ENCODE peak calls at places on chromosomes 1 and 21, in eight cellular contexts. One of them, this sample, is unnamed.

GRCh38 chr1:246775531-246776385 is 51.5 kb downstream of the SCCPDH start:
- DNase-seq in stimulated activated CD8-positive, alpha-beta memory T cell treated with anti-CD3 and anti-CD28 coated beads, Interleukin-4, amount 100 ng/mL, for 4 hours: no peak
- DNase-seq in substantia nigra: no peak
- DNase-seq in HepG2: no peak
- DNase-seq in stimulated activated CD4-positive, alpha-beta T cell treated with anti-CD3 and anti-CD28 coated beads, Interleukin-2, amount 100 ng/mL, for 48 hours: no peak
- DNase-seq in effector memory CD8-positive, alpha-beta T cell: no peak
- DNase-seq in mucosa of descending colon: no peak
- DNase-seq in tibial artery: no peak
- DNase-seq in this sample: no peak

GRCh38 chr21:36780861-36781260 is 81.9 kb downstream of the SIM2 start:
- DNase-seq in stimulated activated CD8-positive, alpha-beta memory T cell treated with anti-CD3 and anti-CD28 coated beads, Interleukin-4, amount 100 ng/mL, for 4 hours: no peak
- DNase-seq in substantia nigra: no peak
- DNase-seq in HepG2: no peak
- DNase-seq in stimulated activated CD4-positive, alpha-beta T cell treated with anti-CD3 and anti-CD28 coated beads, Interleukin-2, amount 100 ng/mL, for 48 hours: no peak
- DNase-seq in effector memory CD8-positive, alpha-beta T cell: no peak
- DNase-seq in mucosa of descending colon: no peak
- DNase-seq in tibial artery: no peak
- DNase-seq in this sample: no peak

GRCh38 chr1:154157520-154158306 is 2.8 kb upstream of the NUP210L start:
- DNase-seq in stimulated activated CD8-positive, alpha-beta memory T cell treated with anti-CD3 and anti-CD28 coated beads, Interleukin-4, amount 100 ng/mL, for 4 hours: peak
- DNase-seq in substantia nigra: no peak
- DNase-seq in HepG2: no peak
- DNase-seq in stimulated activated CD4-positive, alpha-beta T cell treated with anti-CD3 and anti-CD28 coated beads, Interleukin-2, amount 100 ng/mL, for 48 hours: peak
- DNase-seq in effector memory CD8-positive, alpha-beta T cell: peak
- DNase-seq in mucosa of descending colon: no peak
- DNase-seq in tibial artery: no peak
- DNase-seq in this sample: peak

GRCh38 chr1:150551784-150552691 is 2.8 kb downstream of the ADAMTSL4 start:
- DNase-seq in stimulated activated CD8-positive, alpha-beta memory T cell treated with anti-CD3 and anti-CD28 coated beads, Interleukin-4, amount 100 ng/mL, for 4 hours: no peak
- DNase-seq in substantia nigra: peak
- DNase-seq in HepG2: peak
- DNase-seq in stimulated activated CD4-positive, alpha-beta T cell treated with anti-CD3 and anti-CD28 coated beads, Interleukin-2, amount 100 ng/mL, for 48 hours: no peak
- DNase-seq in effector memory CD8-positive, alpha-beta T cell: no peak
- DNase-seq in mucosa of descending colon: peak
- DNase-seq in tibial artery: peak
- DNase-seq in this sample: peak

GRCh38 chr1:2868571-2868970 is 67.1 kb upstream of the TTC34 start:
- DNase-seq in stimulated activated CD8-positive, alpha-beta memory T cell treated with anti-CD3 and anti-CD28 coated beads, Interleukin-4, amount 100 ng/mL, for 4 hours: no peak
- DNase-seq in substantia nigra: no peak
- DNase-seq in HepG2: no peak
- DNase-seq in stimulated activated CD4-positive, alpha-beta T cell treated with anti-CD3 and anti-CD28 coated beads, Interleukin-2, amount 100 ng/mL, for 48 hours: no peak
- DNase-seq in effector memory CD8-positive, alpha-beta T cell: no peak
- DNase-seq in mucosa of descending colon: no peak
- DNase-seq in tibial artery: no peak
- DNase-seq in this sample: no peak

GRCh38 chr1:47527653-47528272 is 89.9 kb downstream of the FOXD2 start:
- DNase-seq in stimulated activated CD8-positive, alpha-beta memory T cell treated with anti-CD3 and anti-CD28 coated beads, Interleukin-4, amount 100 ng/mL, for 4 hours: no peak
- DNase-seq in substantia nigra: no peak
- DNase-seq in HepG2: peak
- DNase-seq in stimulated activated CD4-positive, alpha-beta T cell treated with anti-CD3 and anti-CD28 coated beads, Interleukin-2, amount 100 ng/mL, for 48 hours: no peak
- DNase-seq in effector memory CD8-positive, alpha-beta T cell: no peak
- DNase-seq in mucosa of descending colon: no peak
- DNase-seq in tibial artery: no peak
- DNase-seq in this sample: peak

GRCh38 chr1:215459136-215459535 is 108.0 kb upstream of the KCTD3 start:
- DNase-seq in stimulated activated CD8-positive, alpha-beta memory T cell treated with anti-CD3 and anti-CD28 coated beads, Interleukin-4, amount 100 ng/mL, for 4 hours: no peak
- DNase-seq in substantia nigra: no peak
- DNase-seq in HepG2: no peak
- DNase-seq in stimulated activated CD4-positive, alpha-beta T cell treated with anti-CD3 and anti-CD28 coated beads, Interleukin-2, amount 100 ng/mL, for 48 hours: no peak
- DNase-seq in effector memory CD8-positive, alpha-beta T cell: no peak
- DNase-seq in mucosa of descending colon: no peak
- DNase-seq in tibial artery: no peak
- DNase-seq in this sample: no peak

GRCh38 chr1:216600730-216601426 is 122.4 kb downstream of the ESRRG start:
- DNase-seq in stimulated activated CD8-positive, alpha-beta memory T cell treated with anti-CD3 and anti-CD28 coated beads, Interleukin-4, amount 100 ng/mL, for 4 hours: no peak
- DNase-seq in substantia nigra: peak
- DNase-seq in HepG2: peak
- DNase-seq in stimulated activated CD4-positive, alpha-beta T cell treated with anti-CD3 and anti-CD28 coated beads, Interleukin-2, amount 100 ng/mL, for 48 hours: no peak
- DNase-seq in effector memory CD8-positive, alpha-beta T cell: no peak
- DNase-seq in mucosa of descending colon: peak
- DNase-seq in tibial artery: peak
- DNase-seq in this sample: peak

GRCh38 chr1:226444901-226445300 is 37.0 kb upstream of the PARP1 start:
- DNase-seq in stimulated activated CD8-positive, alpha-beta memory T cell treated with anti-CD3 and anti-CD28 coated beads, Interleukin-4, amount 100 ng/mL, for 4 hours: no peak
- DNase-seq in substantia nigra: no peak
- DNase-seq in HepG2: no peak
- DNase-seq in stimulated activated CD4-positive, alpha-beta T cell treated with anti-CD3 and anti-CD28 coated beads, Interleukin-2, amount 100 ng/mL, for 48 hours: peak
- DNase-seq in effector memory CD8-positive, alpha-beta T cell: peak
- DNase-seq in mucosa of descending colon: no peak
- DNase-seq in tibial artery: no peak
- DNase-seq in this sample: peak

GRCh38 chr1:207831517-207832327 is 79.2 kb downstream of the CD34 start:
- DNase-seq in stimulated activated CD8-positive, alpha-beta memory T cell treated with anti-CD3 and anti-CD28 coated beads, Interleukin-4, amount 100 ng/mL, for 4 hours: no peak
- DNase-seq in substantia nigra: no peak
- DNase-seq in HepG2: no peak
- DNase-seq in stimulated activated CD4-positive, alpha-beta T cell treated with anti-CD3 and anti-CD28 coated beads, Interleukin-2, amount 100 ng/mL, for 48 hours: no peak
- DNase-seq in effector memory CD8-positive, alpha-beta T cell: no peak
- DNase-seq in mucosa of descending colon: no peak
- DNase-seq in tibial artery: peak
- DNase-seq in this sample: no peak

GRCh38 chr21:23452384-23453083 is 2154.7 kb downstream of the MRPL39 start:
- DNase-seq in stimulated activated CD8-positive, alpha-beta memory T cell treated with anti-CD3 and anti-CD28 coated beads, Interleukin-4, amount 100 ng/mL, for 4 hours: no peak
- DNase-seq in substantia nigra: no peak
- DNase-seq in HepG2: no peak
- DNase-seq in stimulated activated CD4-positive, alpha-beta T cell treated with anti-CD3 and anti-CD28 coated beads, Interleukin-2, amount 100 ng/mL, for 48 hours: no peak
- DNase-seq in effector memory CD8-positive, alpha-beta T cell: no peak
- DNase-seq in mucosa of descending colon: no peak
- DNase-seq in tibial artery: no peak
- DNase-seq in this sample: no peak

GRCh38 chr21:35090403-35090802 is 41.3 kb upstream of the RUNX1 start:
- DNase-seq in stimulated activated CD8-positive, alpha-beta memory T cell treated with anti-CD3 and anti-CD28 coated beads, Interleukin-4, amount 100 ng/mL, for 4 hours: no peak
- DNase-seq in substantia nigra: no peak
- DNase-seq in HepG2: no peak
- DNase-seq in stimulated activated CD4-positive, alpha-beta T cell treated with anti-CD3 and anti-CD28 coated beads, Interleukin-2, amount 100 ng/mL, for 48 hours: no peak
- DNase-seq in effector memory CD8-positive, alpha-beta T cell: no peak
- DNase-seq in mucosa of descending colon: no peak
- DNase-seq in tibial artery: no peak
- DNase-seq in this sample: no peak

GRCh38 chr21:39911286-39911685 is 44.0 kb downstream of the PCP4 start:
- DNase-seq in stimulated activated CD8-positive, alpha-beta memory T cell treated with anti-CD3 and anti-CD28 coated beads, Interleukin-4, amount 100 ng/mL, for 4 hours: no peak
- DNase-seq in substantia nigra: no peak
- DNase-seq in HepG2: no peak
- DNase-seq in stimulated activated CD4-positive, alpha-beta T cell treated with anti-CD3 and anti-CD28 coated beads, Interleukin-2, amount 100 ng/mL, for 48 hours: no peak
- DNase-seq in effector memory CD8-positive, alpha-beta T cell: no peak
- DNase-seq in mucosa of descending colon: no peak
- DNase-seq in tibial artery: no peak
- DNase-seq in this sample: no peak

GRCh38 chr1:151312439-151313225 is 14.6 kb downstream of the PI4KB start:
- DNase-seq in stimulated activated CD8-positive, alpha-beta memory T cell treated with anti-CD3 and anti-CD28 coated beads, Interleukin-4, amount 100 ng/mL, for 4 hours: no peak
- DNase-seq in substantia nigra: no peak
- DNase-seq in HepG2: no peak
- DNase-seq in stimulated activated CD4-positive, alpha-beta T cell treated with anti-CD3 and anti-CD28 coated beads, Interleukin-2, amount 100 ng/mL, for 48 hours: no peak
- DNase-seq in effector memory CD8-positive, alpha-beta T cell: no peak
- DNase-seq in mucosa of descending colon: no peak
- DNase-seq in tibial artery: no peak
- DNase-seq in this sample: no peak

GRCh38 chr1:37776946-37777516 is 12.1 kb upstream of the EPHA10 start:
- DNase-seq in stimulated activated CD8-positive, alpha-beta memory T cell treated with anti-CD3 and anti-CD28 coated beads, Interleukin-4, amount 100 ng/mL, for 4 hours: no peak
- DNase-seq in substantia nigra: no peak
- DNase-seq in HepG2: no peak
- DNase-seq in stimulated activated CD4-positive, alpha-beta T cell treated with anti-CD3 and anti-CD28 coated beads, Interleukin-2, amount 100 ng/mL, for 48 hours: no peak
- DNase-seq in effector memory CD8-positive, alpha-beta T cell: no peak
- DNase-seq in mucosa of descending colon: no peak
- DNase-seq in tibial artery: no peak
- DNase-seq in this sample: no peak

GRCh38 chr21:45313015-45313414 is 25.3 kb upstream of the POFUT2 start:
- DNase-seq in stimulated activated CD8-positive, alpha-beta memory T cell treated with anti-CD3 and anti-CD28 coated beads, Interleukin-4, amount 100 ng/mL, for 4 hours: no peak
- DNase-seq in substantia nigra: no peak
- DNase-seq in HepG2: no peak
- DNase-seq in stimulated activated CD4-positive, alpha-beta T cell treated with anti-CD3 and anti-CD28 coated beads, Interleukin-2, amount 100 ng/mL, for 48 hours: no peak
- DNase-seq in effector memory CD8-positive, alpha-beta T cell: no peak
- DNase-seq in mucosa of descending colon: peak
- DNase-seq in tibial artery: no peak
- DNase-seq in this sample: no peak

GRCh38 chr1:186783193-186783592 is 45.6 kb upstream of the PLA2G4A start:
- DNase-seq in stimulated activated CD8-positive, alpha-beta memory T cell treated with anti-CD3 and anti-CD28 coated beads, Interleukin-4, amount 100 ng/mL, for 4 hours: no peak
- DNase-seq in substantia nigra: no peak
- DNase-seq in HepG2: no peak
- DNase-seq in stimulated activated CD4-positive, alpha-beta T cell treated with anti-CD3 and anti-CD28 coated beads, Interleukin-2, amount 100 ng/mL, for 48 hours: no peak
- DNase-seq in effector memory CD8-positive, alpha-beta T cell: no peak
- DNase-seq in mucosa of descending colon: no peak
- DNase-seq in tibial artery: no peak
- DNase-seq in this sample: no peak

GRCh38 chr1:46489638-46490602 is at the start of gene DMBX1:
- DNase-seq in stimulated activated CD8-positive, alpha-beta memory T cell treated with anti-CD3 and anti-CD28 coated beads, Interleukin-4, amount 100 ng/mL, for 4 hours: no peak
- DNase-seq in substantia nigra: no peak
- DNase-seq in HepG2: no peak
- DNase-seq in stimulated activated CD4-positive, alpha-beta T cell treated with anti-CD3 and anti-CD28 coated beads, Interleukin-2, amount 100 ng/mL, for 48 hours: peak
- DNase-seq in effector memory CD8-positive, alpha-beta T cell: no peak
- DNase-seq in mucosa of descending colon: no peak
- DNase-seq in tibial artery: no peak
- DNase-seq in this sample: peak

GRCh38 chr1:66436378-66437135 is 97.4 kb upstream of the SGIP1 start:
- DNase-seq in stimulated activated CD8-positive, alpha-beta memory T cell treated with anti-CD3 and anti-CD28 coated beads, Interleukin-4, amount 100 ng/mL, for 4 hours: no peak
- DNase-seq in substantia nigra: no peak
- DNase-seq in HepG2: no peak
- DNase-seq in stimulated activated CD4-positive, alpha-beta T cell treated with anti-CD3 and anti-CD28 coated beads, Interleukin-2, amount 100 ng/mL, for 48 hours: peak
- DNase-seq in effector memory CD8-positive, alpha-beta T cell: peak
- DNase-seq in mucosa of descending colon: no peak
- DNase-seq in tibial artery: no peak
- DNase-seq in this sample: no peak

GRCh38 chr1:186152227-186152944 is 222.7 kb downstream of the TPR start:
- DNase-seq in stimulated activated CD8-positive, alpha-beta memory T cell treated with anti-CD3 and anti-CD28 coated beads, Interleukin-4, amount 100 ng/mL, for 4 hours: no peak
- DNase-seq in substantia nigra: no peak
- DNase-seq in HepG2: no peak
- DNase-seq in stimulated activated CD4-positive, alpha-beta T cell treated with anti-CD3 and anti-CD28 coated beads, Interleukin-2, amount 100 ng/mL, for 48 hours: no peak
- DNase-seq in effector memory CD8-positive, alpha-beta T cell: no peak
- DNase-seq in mucosa of descending colon: no peak
- DNase-seq in tibial artery: no peak
- DNase-seq in this sample: no peak

GRCh38 chr21:33169360-33169759 is 60.4 kb upstream of the IFNAR2 start:
- DNase-seq in stimulated activated CD8-positive, alpha-beta memory T cell treated with anti-CD3 and anti-CD28 coated beads, Interleukin-4, amount 100 ng/mL, for 4 hours: no peak
- DNase-seq in substantia nigra: no peak
- DNase-seq in HepG2: no peak
- DNase-seq in stimulated activated CD4-positive, alpha-beta T cell treated with anti-CD3 and anti-CD28 coated beads, Interleukin-2, amount 100 ng/mL, for 48 hours: no peak
- DNase-seq in effector memory CD8-positive, alpha-beta T cell: no peak
- DNase-seq in mucosa of descending colon: no peak
- DNase-seq in tibial artery: no peak
- DNase-seq in this sample: no peak

GRCh38 chr21:32480381-32480780 is 67.9 kb downstream of the EVA1C start:
- DNase-seq in stimulated activated CD8-positive, alpha-beta memory T cell treated with anti-CD3 and anti-CD28 coated beads, Interleukin-4, amount 100 ng/mL, for 4 hours: no peak
- DNase-seq in substantia nigra: no peak
- DNase-seq in HepG2: no peak
- DNase-seq in stimulated activated CD4-positive, alpha-beta T cell treated with anti-CD3 and anti-CD28 coated beads, Interleukin-2, amount 100 ng/mL, for 48 hours: no peak
- DNase-seq in effector memory CD8-positive, alpha-beta T cell: no peak
- DNase-seq in mucosa of descending colon: no peak
- DNase-seq in tibial artery: no peak
- DNase-seq in this sample: no peak

GRCh38 chr1:209404577-209404976 is 178.9 kb upstream of the CAMK1G start:
- DNase-seq in stimulated activated CD8-positive, alpha-beta memory T cell treated with anti-CD3 and anti-CD28 coated beads, Interleukin-4, amount 100 ng/mL, for 4 hours: no peak
- DNase-seq in substantia nigra: no peak
- DNase-seq in HepG2: no peak
- DNase-seq in stimulated activated CD4-positive, alpha-beta T cell treated with anti-CD3 and anti-CD28 coated beads, Interleukin-2, amount 100 ng/mL, for 48 hours: no peak
- DNase-seq in effector memory CD8-positive, alpha-beta T cell: no peak
- DNase-seq in mucosa of descending colon: no peak
- DNase-seq in tibial artery: no peak
- DNase-seq in this sample: no peak

GRCh38 chr1:6688757-6689156 is 12.9 kb downstream of the DNAJC11 start:
- DNase-seq in stimulated activated CD8-positive, alpha-beta memory T cell treated with anti-CD3 and anti-CD28 coated beads, Interleukin-4, amount 100 ng/mL, for 4 hours: no peak
- DNase-seq in substantia nigra: no peak
- DNase-seq in HepG2: no peak
- DNase-seq in stimulated activated CD4-positive, alpha-beta T cell treated with anti-CD3 and anti-CD28 coated beads, Interleukin-2, amount 100 ng/mL, for 48 hours: no peak
- DNase-seq in effector memory CD8-positive, alpha-beta T cell: no peak
- DNase-seq in mucosa of descending colon: no peak
- DNase-seq in tibial artery: no peak
- DNase-seq in this sample: no peak

GRCh38 chr1:13723810-13724209 is 23.8 kb downstream of the PRDM2 start:
- DNase-seq in stimulated activated CD8-positive, alpha-beta memory T cell treated with anti-CD3 and anti-CD28 coated beads, Interleukin-4, amount 100 ng/mL, for 4 hours: no peak
- DNase-seq in substantia nigra: no peak
- DNase-seq in HepG2: no peak
- DNase-seq in stimulated activated CD4-positive, alpha-beta T cell treated with anti-CD3 and anti-CD28 coated beads, Interleukin-2, amount 100 ng/mL, for 48 hours: no peak
- DNase-seq in effector memory CD8-positive, alpha-beta T cell: no peak
- DNase-seq in mucosa of descending colon: no peak
- DNase-seq in tibial artery: peak
- DNase-seq in this sample: peak

GRCh38 chr1:167488786-167489185 is 29.5 kb downstream of the CD247 start:
- DNase-seq in stimulated activated CD8-positive, alpha-beta memory T cell treated with anti-CD3 and anti-CD28 coated beads, Interleukin-4, amount 100 ng/mL, for 4 hours: no peak
- DNase-seq in substantia nigra: no peak
- DNase-seq in HepG2: no peak
- DNase-seq in stimulated activated CD4-positive, alpha-beta T cell treated with anti-CD3 and anti-CD28 coated beads, Interleukin-2, amount 100 ng/mL, for 48 hours: no peak
- DNase-seq in effector memory CD8-positive, alpha-beta T cell: no peak
- DNase-seq in mucosa of descending colon: no peak
- DNase-seq in tibial artery: no peak
- DNase-seq in this sample: no peak

GRCh38 chr1:43969416-43969745 is 429 bp upstream of the DPH2 start:
- DNase-seq in stimulated activated CD8-positive, alpha-beta memory T cell treated with anti-CD3 and anti-CD28 coated beads, Interleukin-4, amount 100 ng/mL, for 4 hours: no peak
- DNase-seq in substantia nigra: no peak
- DNase-seq in HepG2: no peak
- DNase-seq in stimulated activated CD4-positive, alpha-beta T cell treated with anti-CD3 and anti-CD28 coated beads, Interleukin-2, amount 100 ng/mL, for 48 hours: no peak
- DNase-seq in effector memory CD8-positive, alpha-beta T cell: no peak
- DNase-seq in mucosa of descending colon: no peak
- DNase-seq in tibial artery: no peak
- DNase-seq in this sample: no peak

GRCh38 chr21:35606578-35606977 is 453.7 kb downstream of the SETD4 start:
- DNase-seq in stimulated activated CD8-positive, alpha-beta memory T cell treated with anti-CD3 and anti-CD28 coated beads, Interleukin-4, amount 100 ng/mL, for 4 hours: no peak
- DNase-seq in substantia nigra: no peak
- DNase-seq in HepG2: no peak
- DNase-seq in stimulated activated CD4-positive, alpha-beta T cell treated with anti-CD3 and anti-CD28 coated beads, Interleukin-2, amount 100 ng/mL, for 48 hours: no peak
- DNase-seq in effector memory CD8-positive, alpha-beta T cell: no peak
- DNase-seq in mucosa of descending colon: no peak
- DNase-seq in tibial artery: no peak
- DNase-seq in this sample: no peak

GRCh38 chr1:36328088-36328480 is 4.6 kb upstream of the EVA1B start:
- DNase-seq in stimulated activated CD8-positive, alpha-beta memory T cell treated with anti-CD3 and anti-CD28 coated beads, Interleukin-4, amount 100 ng/mL, for 4 hours: no peak
- DNase-seq in substantia nigra: no peak
- DNase-seq in HepG2: no peak
- DNase-seq in stimulated activated CD4-positive, alpha-beta T cell treated with anti-CD3 and anti-CD28 coated beads, Interleukin-2, amount 100 ng/mL, for 48 hours: no peak
- DNase-seq in effector memory CD8-positive, alpha-beta T cell: no peak
- DNase-seq in mucosa of descending colon: no peak
- DNase-seq in tibial artery: no peak
- DNase-seq in this sample: no peak

GRCh38 chr1:87462894-87463293 is 134.2 kb downstream of the LMO4 start:
- DNase-seq in stimulated activated CD8-positive, alpha-beta memory T cell treated with anti-CD3 and anti-CD28 coated beads, Interleukin-4, amount 100 ng/mL, for 4 hours: no peak
- DNase-seq in substantia nigra: no peak
- DNase-seq in HepG2: no peak
- DNase-seq in stimulated activated CD4-positive, alpha-beta T cell treated with anti-CD3 and anti-CD28 coated beads, Interleukin-2, amount 100 ng/mL, for 48 hours: no peak
- DNase-seq in effector memory CD8-positive, alpha-beta T cell: no peak
- DNase-seq in mucosa of descending colon: no peak
- DNase-seq in tibial artery: no peak
- DNase-seq in this sample: no peak

GRCh38 chr1:107232421-107232820 is 91.6 kb downstream of the NTNG1 start:
- DNase-seq in stimulated activated CD8-positive, alpha-beta memory T cell treated with anti-CD3 and anti-CD28 coated beads, Interleukin-4, amount 100 ng/mL, for 4 hours: no peak
- DNase-seq in substantia nigra: no peak
- DNase-seq in HepG2: no peak
- DNase-seq in stimulated activated CD4-positive, alpha-beta T cell treated with anti-CD3 and anti-CD28 coated beads, Interleukin-2, amount 100 ng/mL, for 48 hours: no peak
- DNase-seq in effector memory CD8-positive, alpha-beta T cell: no peak
- DNase-seq in mucosa of descending colon: no peak
- DNase-seq in tibial artery: no peak
- DNase-seq in this sample: no peak

GRCh38 chr1:26535201-26535600 is 5.6 kb downstream of the RPS6KA1 start:
- DNase-seq in stimulated activated CD8-positive, alpha-beta memory T cell treated with anti-CD3 and anti-CD28 coated beads, Interleukin-4, amount 100 ng/mL, for 4 hours: no peak
- DNase-seq in substantia nigra: no peak
- DNase-seq in HepG2: no peak
- DNase-seq in stimulated activated CD4-positive, alpha-beta T cell treated with anti-CD3 and anti-CD28 coated beads, Interleukin-2, amount 100 ng/mL, for 48 hours: no peak
- DNase-seq in effector memory CD8-positive, alpha-beta T cell: no peak
- DNase-seq in mucosa of descending colon: no peak
- DNase-seq in tibial artery: no peak
- DNase-seq in this sample: no peak

GRCh38 chr1:8155528-8156186 is 129.5 kb upstream of the ERRFI1 start:
- DNase-seq in stimulated activated CD8-positive, alpha-beta memory T cell treated with anti-CD3 and anti-CD28 coated beads, Interleukin-4, amount 100 ng/mL, for 4 hours: no peak
- DNase-seq in substantia nigra: no peak
- DNase-seq in HepG2: peak
- DNase-seq in stimulated activated CD4-positive, alpha-beta T cell treated with anti-CD3 and anti-CD28 coated beads, Interleukin-2, amount 100 ng/mL, for 48 hours: no peak
- DNase-seq in effector memory CD8-positive, alpha-beta T cell: no peak
- DNase-seq in mucosa of descending colon: no peak
- DNase-seq in tibial artery: no peak
- DNase-seq in this sample: peak

GRCh38 chr1:41708332-41708731 is 210.4 kb downstream of the HIVEP3 start:
- DNase-seq in stimulated activated CD8-positive, alpha-beta memory T cell treated with anti-CD3 and anti-CD28 coated beads, Interleukin-4, amount 100 ng/mL, for 4 hours: no peak
- DNase-seq in substantia nigra: no peak
- DNase-seq in HepG2: no peak
- DNase-seq in stimulated activated CD4-positive, alpha-beta T cell treated with anti-CD3 and anti-CD28 coated beads, Interleukin-2, amount 100 ng/mL, for 48 hours: no peak
- DNase-seq in effector memory CD8-positive, alpha-beta T cell: no peak
- DNase-seq in mucosa of descending colon: no peak
- DNase-seq in tibial artery: no peak
- DNase-seq in this sample: no peak